ENCODE peak calls at places on chromosomes 11 and 22, in nine cellular contexts. O, A, N, M, V, C, J, U and P are unnamed samples.

GRCh38 chr11:75851203-75851602 is 36.2 kb downstream of the UVRAG start:
- DNase-seq in J (no peak), V (no peak), A (peak), O (no peak), N (no peak), C (no peak), M (no peak), U (no peak), P (no peak)

GRCh38 chr11:30019481-30019880 is 2.7 kb upstream of the KCNA4 start:
- DNase-seq in A (no peak), M (no peak), U (no peak), O (no peak), C (no peak), V (no peak), N (no peak), J (no peak), P (no peak)

GRCh38 chr22:46303347-46303965 is 6.8 kb downstream of the GTSE1 start:
- DNase-seq in C (no peak), O (no peak), V (no peak), M (peak), A (peak), J (no peak), U (no peak), N (no peak), P (peak)

GRCh38 chr11:107563702-107564101 is 1.8 kb downstream of the ALKBH8 start:
- DNase-seq in U (no peak), M (no peak), N (no peak), O (peak), C (peak), V (peak), A (peak), J (no peak), P (peak)

GRCh38 chr11:80155412-80156017 is 714.7 kb upstream of the TENM4 start:
- DNase-seq in J (no peak), O (peak), C (peak), U (no peak), V (no peak), A (peak), N (no peak), M (no peak), P (peak)

GRCh38 chr11:15768321-15768720 is 588.0 kb downstream of the SOX6 start:
- DNase-seq in U (no peak), V (no peak), J (no peak), N (no peak), A (no peak), C (no peak), O (no peak), M (no peak), P (no peak)

GRCh38 chr11:61298663-61299244 is 3.6 kb upstream of the VWCE start:
- DNase-seq in A (no peak), J (no peak), U (no peak), C (no peak), O (no peak), N (no peak), M (no peak), V (no peak), P (peak)

GRCh38 chr11:95076416-95076815 is 9.7 kb downstream of the SRSF8 start:
- DNase-seq in U (no peak), C (no peak), O (no peak), N (no peak), A (peak), J (peak), M (peak), V (no peak), P (peak)

GRCh38 chr11:107951105-107951504 is 22.9 kb downstream of the RAB39A start:
- DNase-seq in O (no peak), V (no peak), C (no peak), J (no peak), A (no peak), M (no peak), N (no peak), U (no peak), P (no peak)

GRCh38 chr11:128502736-128503135 is 84.6 kb downstream of the ETS1 start:
- DNase-seq in N (no peak), J (no peak), C (no peak), V (no peak), A (peak), O (no peak), M (no peak), U (no peak), P (peak)

GRCh38 chr11:46727952-46728658 is 9.1 kb downstream of the F2 start:
- DNase-seq in U (no peak), V (no peak), M (no peak), C (no peak), O (no peak), A (no peak), N (no peak), J (no peak), P (no peak)

GRCh38 chr11:64870176-64870892 is 8.1 kb downstream of the EHD1 start:
- DNase-seq in N (no peak), C (peak), O (no peak), V (no peak), U (no peak), M (no peak), J (no peak), A (peak), P (peak)

GRCh38 chr11:102199673-102200072 is 89.4 kb downstream of the YAP1 start:
- DNase-seq in V (no peak), N (no peak), C (no peak), O (no peak), J (no peak), A (no peak), M (no peak), U (no peak), P (no peak)

GRCh38 chr22:50467773-50468440 is 6.9 kb downstream of the SBF1 start:
- DNase-seq in V (no peak), U (no peak), N (no peak), C (no peak), A (no peak), J (no peak), M (no peak), O (no peak), P (no peak)

GRCh38 chr22:42884616-42885375 is 27.7 kb upstream of the ARFGAP3 start:
- DNase-seq in N (no peak), U (no peak), J (no peak), O (no peak), A (no peak), C (peak), M (no peak), V (no peak), P (no peak)

GRCh38 chr22:24878969-24879368 is 67.5 kb downstream of the LHFPL7 start:
- DNase-seq in V (no peak), A (no peak), J (no peak), N (no peak), M (no peak), U (no peak), C (no peak), O (no peak), P (no peak)

GRCh38 chr11:28383471-28383870 is 275.3 kb downstream of the METTL15 start:
- DNase-seq in J (no peak), M (no peak), A (peak), U (no peak), V (no peak), C (no peak), O (no peak), N (no peak), P (peak)

GRCh38 chr22:19791243-19791642 is 30.7 kb downstream of the TBX1 start:
- DNase-seq in M (no peak), A (no peak), J (no peak), N (no peak), C (no peak), V (no peak), U (no peak), O (no peak), P (no peak)

GRCh38 chr11:31240340-31240904 is 129.1 kb downstream of the DCDC1 start:
- DNase-seq in M (peak), N (no peak), V (no peak), C (peak), U (no peak), J (no peak), O (peak), A (peak), P (peak)

GRCh38 chr11:120339394-120339890 is 3.2 kb downstream of the ARHGEF12 start:
- DNase-seq in J (no peak), O (no peak), U (no peak), M (no peak), N (no peak), A (peak), V (no peak), C (peak), P (peak)

GRCh38 chr22:38284042-38284402 is 11.2 kb upstream of the TMEM184B start:
- DNase-seq in O (no peak), C (peak), U (no peak), J (peak), A (peak), N (no peak), M (no peak), V (no peak), P (peak)

GRCh38 chr22:37633693-37634504 is 5.6 kb upstream of the SH3BP1 start:
- DNase-seq in M (peak), N (peak), J (peak), U (peak), C (peak), V (peak), O (no peak), A (peak), P (peak)

GRCh38 chr11:131762346-131763110 is 392.1 kb downstream of the NTM start:
- DNase-seq in J (no peak), M (no peak), V (peak), N (no peak), C (peak), U (no peak), A (no peak), O (no peak), P (no peak)

GRCh38 chr11:96338910-96339703 is 3.9 kb downstream of the MAML2 start:
- DNase-seq in A (peak), V (peak), O (no peak), C (peak), J (no peak), U (peak), N (no peak), M (no peak), P (peak)

GRCh38 chr11:65501005-65501529 is 2.2 kb downstream of the MALAT1 start:
- DNase-seq in O (no peak), V (no peak), N (no peak), C (no peak), J (no peak), U (no peak), M (no peak), A (no peak), P (no peak)

GRCh38 chr22:20155330-20156041 is 4.6 kb upstream of the CCDC188 start:
- DNase-seq in M (no peak), U (no peak), O (no peak), A (peak), V (peak), N (no peak), J (peak), C (no peak), P (peak)

GRCh38 chr22:40250608-40251007 is 72.9 kb downstream of the TNRC6B start:
- DNase-seq in O (no peak), U (no peak), J (no peak), A (no peak), C (no peak), M (no peak), V (no peak), N (no peak), P (no peak)

GRCh38 chr22:24190566-24191208 is 9.4 kb downstream of the SUSD2 start:
- DNase-seq in V (no peak), N (no peak), O (no peak), C (no peak), J (no peak), M (no peak), U (no peak), A (no peak), P (no peak)

GRCh38 chr11:10936999-10937398 is 79.1 kb upstream of the ZBED5 start:
- DNase-seq in C (no peak), A (no peak), V (no peak), J (no peak), M (no peak), O (no peak), N (no peak), U (no peak), P (no peak)

GRCh38 chr11:34792814-34793241 is 123.4 kb downstream of the APIP start:
- DNase-seq in N (no peak), U (no peak), V (no peak), M (no peak), C (no peak), J (no peak), O (no peak), A (peak), P (no peak)

GRCh38 chr22:44894321-44894720 is 115.5 kb downstream of the PHF21B start:
- DNase-seq in A (no peak), C (no peak), U (no peak), N (no peak), M (no peak), J (no peak), O (no peak), V (no peak), P (no peak)

GRCh38 chr11:44631831-44632230 is 66.4 kb downstream of the CD82 start:
- DNase-seq in U (peak), V (no peak), M (no peak), N (no peak), C (no peak), O (no peak), J (no peak), A (no peak), P (no peak)

GRCh38 chr11:14388352-14388751 is 29.4 kb upstream of the RRAS2 start:
- DNase-seq in C (no peak), N (no peak), A (no peak), U (no peak), J (no peak), V (no peak), M (no peak), O (no peak), P (no peak)

GRCh38 chr22:21449531-21450319 is 17.5 kb upstream of the TMEM191C start:
- DNase-seq in C (no peak), M (no peak), O (no peak), A (no peak), N (peak), V (no peak), J (peak), U (peak), P (no peak)

GRCh38 chr11:61890536-61891330 is 612 bp downstream of the FADS3 start:
- DNase-seq in C (peak), U (peak), J (peak), M (peak), O (peak), N (peak), A (peak), V (peak), P (peak)

GRCh38 chr11:44388828-44389645 is 79.1 kb upstream of the ALX4 start:
- DNase-seq in U (no peak), O (no peak), A (no peak), V (no peak), J (no peak), N (peak), M (no peak), C (peak), P (no peak)

DNA sequence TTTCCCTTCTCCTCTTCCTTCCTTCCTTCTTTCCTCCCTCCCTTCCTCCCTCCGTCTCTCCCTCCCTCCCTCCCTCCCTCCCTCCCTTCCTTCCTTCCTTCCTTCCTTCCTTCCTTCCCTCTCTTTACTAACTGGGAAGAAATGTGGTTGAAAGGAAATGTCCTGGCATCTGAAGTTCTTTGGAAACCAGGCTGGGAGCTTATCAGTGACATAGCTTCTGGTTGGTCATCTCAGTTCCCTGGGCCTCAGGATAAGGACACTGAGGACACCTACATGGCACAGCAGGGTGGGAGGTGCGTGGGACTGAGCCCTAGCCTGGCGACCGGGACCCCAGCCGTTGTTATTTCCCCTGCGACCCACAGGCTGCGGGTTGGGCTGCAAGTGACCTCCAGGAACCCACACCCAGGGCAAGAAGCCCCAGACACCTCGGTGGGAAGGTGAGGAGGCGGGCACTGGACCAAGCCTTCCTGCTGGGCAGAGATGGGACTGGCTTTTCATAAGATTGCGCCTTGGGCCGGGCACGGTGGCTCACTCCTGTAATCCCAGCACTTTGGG is 1486.5 kb downstream of the TBC1D22A start:
- DNase-seq in C (no peak), M (no peak), N (no peak), V (no peak), A (no peak), O (no peak), U (no peak), J (no peak), P (no peak)
- H3K4me3 ChIP-seq in C (no peak), M (no peak), N (no peak), V (no peak), A (no peak), O (no peak), U (no peak), J (no peak), P (no peak)

GRCh38 chr22:29306175-29306829 is at the start of gene GAS2L1:
- DNase-seq in U (peak), C (peak), N (peak), A (peak), J (peak), V (peak), O (peak), M (no peak), P (peak)
- H3K4me3 ChIP-seq in U (peak), C (peak), N (peak), A (peak), J (peak), V (peak), O (peak), M (peak), P (peak)

GRCh38 chr11:116194156-116194904 is 578.5 kb downstream of the BUD13 start:
- DNase-seq in N (no peak), U (no peak), C (peak), J (no peak), V (no peak), O (no peak), A (no peak), M (no peak), P (no peak)
- H3K4me3 ChIP-seq in N (peak), U (no peak), C (no peak), J (peak), V (no peak), O (no peak), A (peak), M (no peak), P (no peak)

DNA sequence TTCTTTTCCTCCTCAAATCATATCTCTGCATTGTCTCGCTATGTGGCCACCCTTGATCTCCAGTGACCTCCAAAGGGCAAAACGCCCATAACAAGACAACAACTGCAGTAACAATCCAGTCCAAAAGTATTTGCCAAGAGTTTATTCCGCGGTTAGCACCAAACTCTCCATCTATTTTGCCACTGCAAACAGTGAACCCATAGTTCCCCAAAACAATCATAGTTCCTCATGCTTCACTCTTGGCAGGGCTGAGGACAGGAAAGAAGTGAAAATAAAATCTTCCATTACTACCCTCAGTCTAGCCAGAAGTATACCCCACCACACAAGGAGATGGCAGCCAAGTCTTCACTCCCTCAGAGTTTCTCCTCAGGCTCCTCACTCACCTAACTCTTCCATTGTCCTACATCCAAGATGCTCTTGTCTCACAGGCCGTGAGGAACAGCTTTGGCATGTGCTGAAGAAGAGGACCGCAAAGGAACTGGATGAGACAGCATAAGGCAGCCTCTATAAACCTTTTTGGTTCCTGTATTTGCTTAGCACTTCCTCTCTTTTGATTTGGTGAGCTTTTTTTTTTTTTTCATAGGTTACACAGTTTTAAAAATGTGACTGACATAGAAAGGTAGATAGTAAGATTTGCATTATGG is at the start of gene LPXN:
- DNase-seq in C (no peak), O (no peak), N (no peak), J (no peak), V (no peak), A (peak), M (no peak), U (peak), P (peak)
- H3K4me3 ChIP-seq in C (no peak), O (peak), N (peak), J (peak), V (peak), A (peak), M (peak), U (peak), P (no peak)

GRCh38 chr22:17435375-17435774 is 66.1 kb downstream of the CECR2 start:
- DNase-seq in A (no peak), J (no peak), C (no peak), V (no peak), M (no peak), N (no peak), U (no peak), O (no peak), P (no peak)

GRCh38 chr22:17441326-17441725 is 72.1 kb downstream of the CECR2 start:
- DNase-seq in C (no peak), J (no peak), U (no peak), M (no peak), A (no peak), N (no peak), O (no peak), V (no peak), P (no peak)

GRCh38 chr22:17436981-17437410 is 67.7 kb downstream of the CECR2 start:
- DNase-seq in N (no peak), M (no peak), O (no peak), J (no peak), V (peak), C (peak), U (no peak), A (no peak), P (no peak)

GRCh38 chr22:17434856-17435255 is 65.6 kb downstream of the CECR2 start:
- DNase-seq in J (no peak), U (no peak), V (no peak), C (no peak), M (no peak), N (no peak), A (no peak), O (no peak), P (peak)

GRCh38 chr22:17436382-17436951 is 67.2 kb downstream of the CECR2 start:
- DNase-seq in J (no peak), U (no peak), N (no peak), M (no peak), O (no peak), C (no peak), V (no peak), A (no peak), P (peak)
- H3K4me3 ChIP-seq in J (no peak), U (no peak), N (peak), M (no peak), O (no peak), C (no peak), V (peak), A (no peak), P (no peak)

DNA sequence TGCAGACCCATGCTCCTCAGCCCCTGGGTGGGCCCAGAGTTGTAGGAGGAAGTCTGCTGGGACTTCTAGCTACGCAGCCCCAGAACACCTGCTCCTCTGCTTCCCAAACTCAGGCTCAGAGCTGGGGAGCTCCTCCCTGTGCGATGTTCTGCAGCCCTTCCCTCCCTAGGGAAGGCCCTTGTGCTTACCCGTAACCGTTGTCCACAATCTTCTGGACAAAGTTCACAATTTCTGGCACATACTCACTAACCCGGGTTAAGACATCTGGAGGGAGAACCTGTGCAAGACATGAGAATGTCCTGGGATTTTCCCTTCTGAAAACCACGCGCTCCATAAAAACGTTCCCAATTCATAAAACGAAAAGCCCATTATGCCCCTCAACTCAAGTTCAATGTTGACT is 28.4 kb downstream of the CARS1 start:
- DNase-seq in V (no peak), C (no peak), M (no peak), O (no peak), A (no peak), J (no peak), N (no peak), U (no peak), P (no peak)
- H3K4me3 ChIP-seq in V (no peak), C (no peak), M (no peak), O (no peak), A (no peak), J (no peak), N (no peak), U (no peak), P (no peak)